ENCODE peak calls at places on chromosomes 2 and 18, in eight cellular contexts. H is lung, G is IMR-90, W is pancreas, N is AG04450, S is lower lobe of right lung, L is hepatocyte, B is fibroblast of lung. P is an unnamed sample.

GRCh38 chr2:109208951-109209335 is 79.9 kb downstream of the SH3RF3 start:
- DNase-seq in L (no peak), W (no peak), S (no peak), G (no peak), H (no peak), N (no peak), B (no peak), P (no peak)

GRCh38 chr2:170155022-170155722 is 22.8 kb upstream of the MYO3B start:
- DNase-seq in W (no peak), G (peak), B (peak), L (peak), S (no peak), H (no peak), N (no peak), P (no peak)

GRCh38 chr2:158034198-158034831 is 67.4 kb upstream of the UPP2 start:
- DNase-seq in W (no peak), G (peak), H (peak), N (no peak), L (peak), S (no peak), B (peak), P (peak)

GRCh38 chr2:173291412-173291811 is 63.3 kb upstream of the CDCA7 start:
- DNase-seq in L (no peak), W (no peak), G (no peak), S (no peak), H (no peak), B (no peak), N (no peak), P (no peak)

GRCh38 chr2:157471078-157471477 is 27.2 kb upstream of the CYTIP start:
- DNase-seq in H (no peak), B (no peak), N (no peak), W (no peak), L (no peak), S (no peak), G (no peak), P (no peak)

GRCh38 chr2:80393996-80394395 is 89.4 kb upstream of the LRRTM1 start:
- DNase-seq in L (no peak), B (no peak), H (no peak), N (no peak), S (no peak), W (no peak), G (no peak), P (no peak)

GRCh38 chr2:172288603-172289002 is 138.8 kb upstream of the ITGA6 start:
- DNase-seq in H (no peak), G (peak), L (peak), S (no peak), B (no peak), W (no peak), N (no peak), P (peak)

GRCh38 chr2:203720011-203720410 is 13.6 kb downstream of the CD28 start:
- DNase-seq in B (no peak), L (no peak), G (no peak), S (no peak), H (no peak), N (no peak), W (no peak), P (no peak)

GRCh38 chr2:165745916-165746315 is 48.1 kb downstream of the GALNT3 start:
- DNase-seq in H (peak), W (no peak), S (peak), B (peak), G (no peak), L (no peak), N (no peak), P (peak)

GRCh38 chr2:1886405-1886992 is 142.2 kb upstream of the PXDN start:
- DNase-seq in L (peak), W (no peak), B (peak), H (peak), G (peak), N (peak), S (peak), P (peak)

GRCh38 chr2:20223345-20224190 is 1.4 kb downstream of the SDC1 start:
- DNase-seq in G (peak), H (no peak), N (no peak), W (peak), S (peak), L (peak), B (peak), P (no peak)

GRCh38 chr2:240294514-240294913 is 140.9 kb upstream of the GPC1 start:
- DNase-seq in W (no peak), L (no peak), N (no peak), G (no peak), B (no peak), H (no peak), S (no peak), P (no peak)

GRCh38 chr2:178279142-178279541 is 84.8 kb downstream of the OSBPL6 start:
- DNase-seq in B (peak), G (peak), L (peak), S (no peak), W (no peak), H (no peak), N (peak), P (peak)

GRCh38 chr2:222076978-222077690 is 221.7 kb downstream of the PAX3 start:
- DNase-seq in G (no peak), N (no peak), S (no peak), B (no peak), H (no peak), W (no peak), L (no peak), P (no peak)

GRCh38 chr18:63162271-63163014 is 157.1 kb downstream of the BCL2 start:
- DNase-seq in H (no peak), W (no peak), B (peak), G (peak), L (no peak), S (peak), N (no peak), P (no peak)

GRCh38 chr2:237861-238260 is 26.0 kb downstream of the SH3YL1 start:
- DNase-seq in N (no peak), B (no peak), W (no peak), L (no peak), H (no peak), G (no peak), S (no peak), P (no peak)

GRCh38 chr2:24822049-24822706 is 29.0 kb downstream of the CENPO start:
- DNase-seq in B (no peak), H (no peak), N (no peak), G (no peak), S (no peak), L (no peak), W (no peak), P (no peak)

GRCh38 chr2:43894743-43895142 is 56.0 kb downstream of the ABCG8 start:
- DNase-seq in H (no peak), S (no peak), W (no peak), G (no peak), L (no peak), B (no peak), N (no peak), P (no peak)

GRCh38 chr2:62461017-62461553 is 44.9 kb downstream of the TMEM17 start:
- DNase-seq in W (no peak), B (no peak), S (no peak), L (no peak), N (no peak), G (no peak), H (no peak), P (no peak)
- H3K27ac ChIP-seq in W (peak), B (no peak), S (no peak), L (no peak), N (no peak), G (no peak), H (no peak), P (peak)

DNA sequence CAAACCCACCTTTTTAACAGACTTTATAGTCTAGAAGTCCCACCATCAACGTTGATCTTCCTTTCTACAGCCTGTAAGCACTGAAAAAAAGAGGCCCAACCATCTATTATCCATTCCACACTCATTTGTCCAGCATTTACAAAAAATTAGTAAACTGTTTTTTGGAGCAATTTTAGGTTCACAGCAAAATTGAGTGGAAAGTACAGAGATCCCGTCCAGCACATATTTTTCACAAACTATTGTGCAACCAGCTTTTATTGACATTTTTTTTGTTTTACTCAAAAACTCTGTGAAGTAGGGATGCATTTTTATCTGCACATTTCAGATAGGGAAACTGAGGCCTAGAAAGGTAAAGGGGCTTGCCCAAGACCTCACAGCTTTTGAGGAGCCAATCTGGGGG is 68.6 kb downstream of the TNP1 start:
- DNase-seq in G (no peak), S (no peak), N (no peak), W (no peak), H (no peak), L (no peak), B (peak), P (no peak)
- TF ChIP-seq CTCF in G (no peak), S (no peak), N (no peak), W (no peak), H (no peak), L (no peak), B (no peak), P (no peak)

DNA sequence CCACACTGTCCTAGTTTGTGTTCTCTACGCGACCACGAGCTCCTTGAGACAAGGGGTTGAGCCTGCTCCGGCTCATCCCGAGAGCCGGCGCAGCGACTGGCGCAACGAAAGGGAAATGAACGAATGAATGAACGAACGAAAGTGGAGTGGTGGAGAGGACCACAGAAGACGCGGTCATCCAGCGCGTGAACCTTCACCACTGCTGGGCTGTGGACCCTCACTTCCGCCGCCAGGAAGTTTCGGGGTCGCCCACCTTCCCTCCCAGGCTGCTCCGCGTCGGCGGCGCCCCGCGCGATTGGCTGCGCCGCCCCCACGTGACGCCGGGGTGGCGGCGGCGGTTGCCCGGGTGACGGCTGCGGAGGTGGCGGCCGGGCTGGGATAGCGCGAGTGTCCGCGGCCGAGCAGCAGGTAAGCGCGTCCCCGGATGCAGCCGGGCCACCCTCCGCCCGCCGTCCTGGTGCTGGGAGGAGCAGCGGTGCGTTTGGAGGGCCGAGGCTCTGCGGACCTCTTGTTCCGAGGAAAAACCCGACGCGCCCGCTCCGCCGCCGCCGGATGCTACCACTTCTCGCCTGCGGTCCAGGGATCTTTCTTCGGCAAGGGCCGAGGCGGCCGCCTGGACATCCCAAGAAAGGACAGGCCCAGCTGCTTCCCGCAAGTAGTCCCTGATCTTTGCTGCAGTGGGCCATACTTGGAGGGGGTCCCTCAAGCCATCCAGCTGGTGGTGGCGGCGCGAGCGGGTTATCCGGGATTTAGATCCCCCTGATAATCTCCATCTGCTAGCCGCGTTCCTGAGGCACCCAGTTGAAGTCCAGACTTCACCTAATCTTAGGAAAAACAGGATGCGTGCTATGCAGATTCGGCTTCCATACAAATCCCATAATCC is at the start of gene ARMC9:
- DNase-seq in G (peak), S (peak), H (peak), L (peak), N (no peak), W (peak), B (peak), P (peak)
- H3K27ac ChIP-seq in G (peak), S (peak), H (peak), L (peak), N (peak), W (peak), B (peak), P (peak)

GRCh38 chr2:227932001-227932400 is 60.6 kb downstream of the DAW1 start:
- DNase-seq in S (no peak), H (no peak), L (no peak), B (no peak), N (no peak), G (no peak), W (no peak), P (no peak)

GRCh38 chr2:227933891-227934290 is 62.5 kb downstream of the DAW1 start:
- DNase-seq in N (no peak), B (no peak), L (no peak), G (no peak), S (no peak), H (no peak), W (no peak), P (no peak)

GRCh38 chr2:227932403-227932802 is 61.0 kb downstream of the DAW1 start:
- DNase-seq in G (no peak), S (no peak), W (no peak), B (no peak), H (no peak), L (peak), N (no peak), P (no peak)
- TF ChIP-seq CTCF in G (no peak), S (no peak), W (no peak), B (no peak), H (no peak), L (peak), N (no peak), P (no peak)

GRCh38 chr2:96716388-96716787 is 23.5 kb downstream of the LMAN2L start:
- DNase-seq in W (no peak), G (no peak), H (no peak), L (no peak), N (no peak), B (no peak), S (no peak), P (no peak)

GRCh38 chr2:96710985-96711384 is 28.9 kb downstream of the LMAN2L start:
- DNase-seq in H (no peak), N (no peak), L (no peak), S (no peak), G (no peak), W (no peak), B (no peak), P (no peak)

DNA sequence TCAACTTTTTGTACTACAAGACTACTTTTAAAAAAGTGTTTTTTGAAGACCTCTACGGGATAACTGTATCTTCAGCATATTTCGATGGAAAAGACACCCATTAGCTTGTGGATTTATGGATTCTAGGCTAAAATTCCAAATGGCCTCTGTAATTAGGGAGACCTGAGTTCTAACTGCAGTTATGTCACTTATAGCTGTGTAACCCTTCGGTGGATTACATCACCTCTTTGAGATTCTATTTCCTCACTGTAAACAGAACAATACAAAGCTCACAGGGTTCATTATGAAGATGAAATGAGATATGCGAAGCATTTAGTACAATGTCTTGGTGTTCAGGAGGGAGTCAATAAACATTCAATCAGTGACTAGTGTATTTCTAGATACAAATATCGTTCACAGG is 24.2 kb downstream of the LMAN2L start:
- DNase-seq in B (no peak), G (peak), S (no peak), N (no peak), W (no peak), L (no peak), H (no peak), P (no peak)
- H3K27ac ChIP-seq in B (no peak), G (no peak), S (no peak), N (no peak), W (peak), L (no peak), H (no peak), P (no peak)

DNA sequence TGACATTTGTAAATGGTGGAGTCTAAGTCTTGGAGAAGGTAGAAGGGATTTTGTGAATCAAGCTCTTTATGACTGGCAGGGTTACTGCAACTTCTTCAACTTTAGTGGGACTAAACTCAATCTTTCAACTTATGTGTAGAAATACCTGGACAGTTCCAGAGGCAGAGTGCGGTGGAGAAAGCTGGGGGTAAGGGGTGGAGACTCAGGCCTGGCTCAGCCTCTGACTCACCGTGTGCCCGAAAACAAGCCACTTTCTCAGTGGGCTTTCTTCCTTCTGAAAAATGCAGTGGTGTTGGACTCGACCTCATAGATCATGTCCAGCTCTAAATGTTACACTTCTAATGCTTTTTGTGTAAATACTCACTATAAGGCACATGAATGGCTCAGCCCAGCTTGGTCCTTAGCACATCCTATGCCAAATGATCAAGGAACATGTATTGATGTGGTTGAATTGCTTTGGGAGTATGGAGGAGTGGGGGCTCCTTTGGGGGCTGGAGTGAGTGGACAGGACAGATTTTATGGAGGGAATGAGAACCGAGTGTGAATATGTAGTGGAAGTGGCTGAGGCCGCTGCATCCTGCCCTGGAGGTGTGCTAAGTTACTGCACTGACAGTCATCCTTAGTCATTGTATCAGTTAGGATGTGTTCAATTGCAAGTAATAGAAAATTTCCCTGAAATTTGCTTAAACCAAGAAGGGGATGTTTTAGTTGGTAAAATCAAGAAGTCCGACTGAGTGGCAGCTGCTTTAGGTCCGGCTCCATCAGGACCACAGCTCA is 32.2 kb upstream of the IGFBP5 start:
- DNase-seq in W (no peak), H (no peak), N (no peak), L (no peak), S (no peak), B (no peak), G (no peak), P (peak)
- TF ChIP-seq CTCF in W (no peak), H (no peak), N (peak), L (no peak), S (no peak), B (no peak), G (no peak), P (no peak)

GRCh38 chr2:64112016-64112415 is 32.2 kb downstream of the PELI1 start:
- DNase-seq in S (no peak), B (peak), H (no peak), G (no peak), N (no peak), W (no peak), L (no peak), P (no peak)

GRCh38 chr2:64114912-64115277 is 29.3 kb downstream of the PELI1 start:
- DNase-seq in S (no peak), B (no peak), W (no peak), G (no peak), H (no peak), N (no peak), L (no peak), P (no peak)

GRCh38 chr2:64111426-64111825 is 32.8 kb downstream of the PELI1 start:
- DNase-seq in L (no peak), G (peak), N (no peak), B (peak), W (no peak), H (no peak), S (no peak), P (no peak)

GRCh38 chr2:64115808-64116598 is 28.2 kb downstream of the PELI1 start:
- DNase-seq in B (no peak), S (no peak), L (no peak), H (no peak), N (no peak), W (no peak), G (no peak), P (no peak)

GRCh38 chr2:64114063-64114911 is 29.9 kb downstream of the PELI1 start:
- DNase-seq in B (peak), N (peak), S (no peak), H (no peak), G (peak), W (no peak), L (no peak), P (peak)
- H3K27ac ChIP-seq in B (no peak), N (no peak), S (peak), H (no peak), G (no peak), W (peak), L (peak), P (no peak)

GRCh38 chr18:25351773-25352628 is at the start of gene ZNF521:
- DNase-seq in G (peak), W (peak), L (peak), B (peak), H (peak), S (peak), N (peak), P (peak)
- TF ChIP-seq CTCF in G (peak), W (no peak), L (peak), B (peak), H (no peak), S (peak), N (peak), P (no peak)